ENCODE peak calls at places on chromosomes 7 and 10, in five cellular contexts. One of them, this sample, is unnamed.
A peak's percentile ranks its signal among the peaks of the same experiment; 100 is the strongest.

GRCh38 chr7:77626515-77627306 is 69.5 kb upstream of the RSBN1L start:
- DNase-seq in D721Med: no peak
- DNase-seq in cardiac muscle cell: no peak
- DNase-seq in dorsolateral prefrontal cortex: no peak
- DNase-seq in GM13976: no peak
- DNase-seq in this sample: no peak

GRCh38 chr7:86947956-86948355 is 111.5 kb downstream of the ELAPOR2 start:
- DNase-seq in D721Med: no peak
- DNase-seq in cardiac muscle cell: no peak
- DNase-seq in dorsolateral prefrontal cortex: no peak
- DNase-seq in GM13976: no peak
- DNase-seq in this sample: no peak

GRCh38 chr7:44736896-44737295 is 11.8 kb upstream of the ZMIZ2 start:
- DNase-seq in D721Med: no peak
- DNase-seq in cardiac muscle cell: no peak
- DNase-seq in dorsolateral prefrontal cortex: no peak
- DNase-seq in GM13976: no peak
- DNase-seq in this sample: no peak

GRCh38 chr7:52956379-52956915 is 79.0 kb upstream of the POM121L12 start:
- DNase-seq in D721Med: no peak
- DNase-seq in cardiac muscle cell: no peak
- DNase-seq in dorsolateral prefrontal cortex: no peak
- DNase-seq in GM13976: no peak
- DNase-seq in this sample: no peak

GRCh38 chr10:106931159-106931852 is 233.2 kb downstream of the SORCS1 start:
- DNase-seq in D721Med: no peak
- DNase-seq in cardiac muscle cell: no peak
- DNase-seq in dorsolateral prefrontal cortex: no peak
- DNase-seq in GM13976: peak; percentile 58
- DNase-seq in this sample: peak; percentile 59

GRCh38 chr10:32744321-32744720 is 213.7 kb downstream of the ITGB1 start:
- DNase-seq in D721Med: no peak
- DNase-seq in cardiac muscle cell: no peak
- DNase-seq in dorsolateral prefrontal cortex: no peak
- DNase-seq in GM13976: no peak
- DNase-seq in this sample: no peak

GRCh38 chr10:71712572-71713134 is 6.9 kb downstream of the C10orf105 start:
- DNase-seq in D721Med: no peak
- DNase-seq in cardiac muscle cell: no peak
- DNase-seq in dorsolateral prefrontal cortex: no peak
- DNase-seq in GM13976: no peak
- DNase-seq in this sample: no peak

GRCh38 chr10:102065561-102066420 is 642 bp downstream of the HPS6 start:
- DNase-seq in D721Med: no peak
- DNase-seq in cardiac muscle cell: peak; percentile 66
- DNase-seq in dorsolateral prefrontal cortex: no peak
- DNase-seq in GM13976: peak; percentile 59
- DNase-seq in this sample: peak; percentile 38

GRCh38 chr10:122233857-122234348 is 37.2 kb upstream of the BTBD16 start:
- DNase-seq in D721Med: no peak
- DNase-seq in cardiac muscle cell: peak; percentile 49
- DNase-seq in dorsolateral prefrontal cortex: no peak
- DNase-seq in GM13976: no peak
- DNase-seq in this sample: no peak

GRCh38 chr10:24893127-24893526 is 59.3 kb downstream of the PRTFDC1 start:
- DNase-seq in D721Med: no peak
- DNase-seq in cardiac muscle cell: no peak
- DNase-seq in dorsolateral prefrontal cortex: no peak
- DNase-seq in GM13976: no peak
- DNase-seq in this sample: no peak

GRCh38 chr10:43061764-43062163 is 15.1 kb upstream of the RET start:
- DNase-seq in D721Med: no peak
- DNase-seq in cardiac muscle cell: no peak
- DNase-seq in dorsolateral prefrontal cortex: no peak
- DNase-seq in GM13976: no peak
- DNase-seq in this sample: no peak

GRCh38 chr7:136594739-136595144 is 273.7 kb upstream of the CHRM2 start:
- DNase-seq in D721Med: no peak
- DNase-seq in cardiac muscle cell: no peak
- DNase-seq in dorsolateral prefrontal cortex: no peak
- DNase-seq in GM13976: no peak
- DNase-seq in this sample: no peak

GRCh38 chr10:74177140-74177677 is 26.2 kb downstream of the ADK start:
- DNase-seq in D721Med: no peak
- DNase-seq in cardiac muscle cell: no peak
- DNase-seq in dorsolateral prefrontal cortex: peak; percentile 53
- DNase-seq in GM13976: peak; percentile 49
- DNase-seq in this sample: peak; percentile 31

GRCh38 chr10:124290095-124290795 is 128.5 kb downstream of the OAT start:
- DNase-seq in D721Med: no peak
- DNase-seq in cardiac muscle cell: no peak
- DNase-seq in dorsolateral prefrontal cortex: no peak
- DNase-seq in GM13976: peak; percentile 69
- DNase-seq in this sample: peak; percentile 54

GRCh38 chr7:80053098-80053497 is 81.5 kb upstream of the GNAI1 start:
- DNase-seq in D721Med: no peak
- DNase-seq in cardiac muscle cell: peak; percentile 18
- DNase-seq in dorsolateral prefrontal cortex: no peak
- DNase-seq in GM13976: no peak
- DNase-seq in this sample: no peak

GRCh38 chr7:25384820-25385560 is 156.7 kb upstream of the NPVF start:
- DNase-seq in D721Med: no peak
- DNase-seq in cardiac muscle cell: no peak
- DNase-seq in dorsolateral prefrontal cortex: no peak
- DNase-seq in GM13976: no peak
- DNase-seq in this sample: no peak

GRCh38 chr7:116522247-116522646 is 2.6 kb upstream of the CAV1 start:
- DNase-seq in D721Med: no peak
- DNase-seq in cardiac muscle cell: no peak
- DNase-seq in dorsolateral prefrontal cortex: no peak
- DNase-seq in GM13976: no peak
- DNase-seq in this sample: no peak

GRCh38 chr7:47375121-47375551 is 206.8 kb downstream of the TNS3 start:
- DNase-seq in D721Med: no peak
- DNase-seq in cardiac muscle cell: no peak
- DNase-seq in dorsolateral prefrontal cortex: peak; percentile 21
- DNase-seq in GM13976: no peak
- DNase-seq in this sample: no peak

GRCh38 chr10:102660891-102661613 is 16.8 kb downstream of the TRIM8 start:
- DNase-seq in D721Med: no peak
- DNase-seq in cardiac muscle cell: no peak
- DNase-seq in dorsolateral prefrontal cortex: peak; percentile 68
- DNase-seq in GM13976: peak; percentile 93
- DNase-seq in this sample: peak; percentile 90

GRCh38 chr10:99360935-99361334 is 31.8 kb downstream of the CNNM1 start:
- DNase-seq in D721Med: no peak
- DNase-seq in cardiac muscle cell: no peak
- DNase-seq in dorsolateral prefrontal cortex: no peak
- DNase-seq in GM13976: no peak
- DNase-seq in this sample: no peak
- TF ChIP-seq CTCF in D721Med: no peak
- TF ChIP-seq CTCF in cardiac muscle cell: no peak
- TF ChIP-seq CTCF in dorsolateral prefrontal cortex: no peak
- TF ChIP-seq CTCF in GM13976: no peak
- TF ChIP-seq CTCF in this sample: no peak

GRCh38 chr10:5685764-5686240 is 1.2 kb downstream of the TASOR2 start:
- DNase-seq in D721Med: no peak
- DNase-seq in cardiac muscle cell: peak; percentile 23
- DNase-seq in dorsolateral prefrontal cortex: no peak
- DNase-seq in GM13976: no peak
- DNase-seq in this sample: no peak
- TF ChIP-seq CTCF in D721Med: peak; percentile 15
- TF ChIP-seq CTCF in cardiac muscle cell: no peak
- TF ChIP-seq CTCF in dorsolateral prefrontal cortex: no peak
- TF ChIP-seq CTCF in GM13976: no peak
- TF ChIP-seq CTCF in this sample: peak; percentile 3

GRCh38 chr7:142960955-142961512 is 1.1 kb downstream of the KEL start:
- DNase-seq in D721Med: no peak
- DNase-seq in cardiac muscle cell: no peak
- DNase-seq in dorsolateral prefrontal cortex: no peak
- DNase-seq in GM13976: no peak
- DNase-seq in this sample: no peak
- TF ChIP-seq CTCF in D721Med: no peak
- TF ChIP-seq CTCF in cardiac muscle cell: peak; percentile 7
- TF ChIP-seq CTCF in dorsolateral prefrontal cortex: no peak
- TF ChIP-seq CTCF in GM13976: no peak
- TF ChIP-seq CTCF in this sample: peak; percentile 6

GRCh38 chr10:79147306-79147705 is 78.5 kb downstream of the ZMIZ1 start:
- DNase-seq in D721Med: no peak
- DNase-seq in cardiac muscle cell: no peak
- DNase-seq in dorsolateral prefrontal cortex: no peak
- DNase-seq in GM13976: no peak
- DNase-seq in this sample: no peak

GRCh38 chr10:79147796-79148451 is 79.2 kb downstream of the ZMIZ1 start:
- DNase-seq in D721Med: no peak
- DNase-seq in cardiac muscle cell: no peak
- DNase-seq in dorsolateral prefrontal cortex: no peak
- DNase-seq in GM13976: no peak
- DNase-seq in this sample: no peak

GRCh38 chr10:79145517-79146470 is 77.0 kb downstream of the ZMIZ1 start:
- DNase-seq in D721Med: no peak
- DNase-seq in cardiac muscle cell: no peak
- DNase-seq in dorsolateral prefrontal cortex: no peak
- DNase-seq in GM13976: no peak
- DNase-seq in this sample: no peak

GRCh38 chr10:79145174-79145483 is 76.4 kb downstream of the ZMIZ1 start:
- DNase-seq in D721Med: no peak
- DNase-seq in cardiac muscle cell: no peak
- DNase-seq in dorsolateral prefrontal cortex: no peak
- DNase-seq in GM13976: no peak
- DNase-seq in this sample: no peak

DNA sequence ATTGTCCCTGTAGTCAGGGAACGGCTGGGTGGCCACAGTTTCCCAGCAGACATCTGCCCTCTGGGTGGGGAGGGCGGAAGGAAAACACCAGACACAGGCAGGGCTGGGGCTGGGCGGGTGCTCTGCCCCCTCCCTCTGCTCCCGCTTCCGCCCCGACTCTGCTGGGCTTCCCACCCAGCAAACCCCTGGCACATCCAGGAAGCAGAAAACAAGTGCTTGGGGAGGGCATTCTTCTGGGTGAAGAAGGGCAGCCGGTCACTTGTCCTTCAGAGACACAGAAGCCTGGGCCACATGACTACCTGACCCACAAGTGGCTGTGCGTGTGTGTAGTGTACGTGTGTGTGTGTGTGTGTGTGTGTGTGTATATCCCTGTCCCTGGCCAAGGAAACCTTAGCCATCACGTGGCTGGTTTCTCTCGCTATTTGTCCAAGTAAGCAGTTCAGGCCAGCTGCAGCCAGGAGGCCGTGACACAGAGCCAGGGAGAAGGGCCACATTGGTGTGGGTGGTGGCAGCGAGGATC is 77.9 kb downstream of the ZMIZ1 start:
- DNase-seq in D721Med: no peak
- DNase-seq in cardiac muscle cell: no peak
- DNase-seq in dorsolateral prefrontal cortex: no peak
- DNase-seq in GM13976: no peak
- DNase-seq in this sample: no peak
- TF ChIP-seq CTCF in D721Med: no peak
- TF ChIP-seq CTCF in cardiac muscle cell: no peak
- TF ChIP-seq CTCF in dorsolateral prefrontal cortex: peak; percentile 6
- TF ChIP-seq CTCF in GM13976: no peak
- TF ChIP-seq CTCF in this sample: no peak

GRCh38 chr10:96022739-96023138 is 20.6 kb upstream of the CCNJ start:
- DNase-seq in D721Med: no peak
- DNase-seq in cardiac muscle cell: no peak
- DNase-seq in dorsolateral prefrontal cortex: no peak
- DNase-seq in GM13976: no peak
- DNase-seq in this sample: no peak

GRCh38 chr10:96023168-96023567 is 20.2 kb upstream of the CCNJ start:
- DNase-seq in D721Med: no peak
- DNase-seq in cardiac muscle cell: no peak
- DNase-seq in dorsolateral prefrontal cortex: no peak
- DNase-seq in GM13976: no peak
- DNase-seq in this sample: no peak

GRCh38 chr10:96021332-96021731 is 22.1 kb upstream of the CCNJ start:
- DNase-seq in D721Med: no peak
- DNase-seq in cardiac muscle cell: no peak
- DNase-seq in dorsolateral prefrontal cortex: no peak
- DNase-seq in GM13976: no peak
- DNase-seq in this sample: no peak

GRCh38 chr10:96025566-96025965 is 17.8 kb upstream of the CCNJ start:
- DNase-seq in D721Med: no peak
- DNase-seq in cardiac muscle cell: peak; percentile 43
- DNase-seq in dorsolateral prefrontal cortex: no peak
- DNase-seq in GM13976: no peak
- DNase-seq in this sample: peak; percentile 22
- TF ChIP-seq CTCF in D721Med: no peak
- TF ChIP-seq CTCF in cardiac muscle cell: no peak
- TF ChIP-seq CTCF in dorsolateral prefrontal cortex: no peak
- TF ChIP-seq CTCF in GM13976: peak; percentile 7
- TF ChIP-seq CTCF in this sample: peak; percentile 16